ENCODE peak calls at places on chromosomes 5 and 9, in ten cellular contexts. One of them, this sample, is unnamed.

GRCh38 chr5:140342287-140342686 is 4.1 kb downstream of the HBEGF start:
- DNase-seq in fibroblast of pulmonary artery: no peak
- DNase-seq in upper lobe of right lung: no peak
- DNase-seq in GM12865: peak; percentile 76
- DNase-seq in H9: no peak
- DNase-seq in heart left ventricle: peak; percentile 45
- DNase-seq in adrenal gland: peak; percentile 55
- DNase-seq in transverse colon: no peak
- DNase-seq in body of pancreas: no peak
- DNase-seq in Calu3: no peak
- DNase-seq in this sample: no peak

GRCh38 chr5:38207343-38207742 is 51.0 kb upstream of the EGFLAM start:
- DNase-seq in fibroblast of pulmonary artery: no peak
- DNase-seq in upper lobe of right lung: no peak
- DNase-seq in GM12865: no peak
- DNase-seq in H9: peak; percentile 37
- DNase-seq in heart left ventricle: no peak
- DNase-seq in adrenal gland: no peak
- DNase-seq in transverse colon: no peak
- DNase-seq in body of pancreas: no peak
- DNase-seq in Calu3: no peak
- DNase-seq in this sample: no peak

GRCh38 chr9:38622083-38622674 is 1.8 kb upstream of the ANKRD18A start:
- DNase-seq in fibroblast of pulmonary artery: no peak
- DNase-seq in upper lobe of right lung: no peak
- DNase-seq in GM12865: no peak
- DNase-seq in H9: peak; percentile 53
- DNase-seq in heart left ventricle: no peak
- DNase-seq in adrenal gland: peak; percentile 22
- DNase-seq in transverse colon: peak; percentile 30
- DNase-seq in body of pancreas: peak; percentile 46
- DNase-seq in Calu3: peak; percentile 20
- DNase-seq in this sample: no peak

GRCh38 chr5:41707853-41708603 is 162.2 kb downstream of the OXCT1 start:
- DNase-seq in fibroblast of pulmonary artery: peak; percentile 82
- DNase-seq in upper lobe of right lung: no peak
- DNase-seq in GM12865: peak; percentile 54
- DNase-seq in H9: peak; percentile 55
- DNase-seq in heart left ventricle: no peak
- DNase-seq in adrenal gland: peak; percentile 5
- DNase-seq in transverse colon: no peak
- DNase-seq in body of pancreas: no peak
- DNase-seq in Calu3: no peak
- DNase-seq in this sample: no peak

GRCh38 chr5:140217299-140218026 is 42.5 kb downstream of the CYSTM1 start:
- DNase-seq in fibroblast of pulmonary artery: no peak
- DNase-seq in upper lobe of right lung: no peak
- DNase-seq in GM12865: no peak
- DNase-seq in H9: no peak
- DNase-seq in heart left ventricle: no peak
- DNase-seq in adrenal gland: no peak
- DNase-seq in transverse colon: no peak
- DNase-seq in body of pancreas: no peak
- DNase-seq in Calu3: no peak
- DNase-seq in this sample: no peak

GRCh38 chr9:107732781-107733529 is 243.4 kb upstream of the KLF4 start:
- DNase-seq in fibroblast of pulmonary artery: peak; percentile 81
- DNase-seq in upper lobe of right lung: no peak
- DNase-seq in GM12865: no peak
- DNase-seq in H9: no peak
- DNase-seq in heart left ventricle: peak; percentile 37
- DNase-seq in adrenal gland: peak; percentile 88
- DNase-seq in transverse colon: no peak
- DNase-seq in body of pancreas: peak; percentile 48
- DNase-seq in Calu3: no peak
- DNase-seq in this sample: no peak

GRCh38 chr9:37693265-37693664 is 42.5 kb downstream of the FRMPD1 start:
- DNase-seq in fibroblast of pulmonary artery: no peak
- DNase-seq in upper lobe of right lung: no peak
- DNase-seq in GM12865: no peak
- DNase-seq in H9: no peak
- DNase-seq in heart left ventricle: no peak
- DNase-seq in adrenal gland: no peak
- DNase-seq in transverse colon: no peak
- DNase-seq in body of pancreas: peak; percentile 47
- DNase-seq in Calu3: no peak
- DNase-seq in this sample: no peak

GRCh38 chr9:116250881-116251280 is 97.3 kb downstream of the PAPPA start:
- DNase-seq in fibroblast of pulmonary artery: no peak
- DNase-seq in upper lobe of right lung: no peak
- DNase-seq in GM12865: no peak
- DNase-seq in H9: no peak
- DNase-seq in heart left ventricle: no peak
- DNase-seq in adrenal gland: no peak
- DNase-seq in transverse colon: no peak
- DNase-seq in body of pancreas: no peak
- DNase-seq in Calu3: no peak
- DNase-seq in this sample: no peak

GRCh38 chr5:113264061-113264460 is 170.7 kb downstream of the TSSK1B start:
- DNase-seq in fibroblast of pulmonary artery: peak; percentile 88
- DNase-seq in upper lobe of right lung: no peak
- DNase-seq in GM12865: no peak
- DNase-seq in H9: no peak
- DNase-seq in heart left ventricle: no peak
- DNase-seq in adrenal gland: no peak
- DNase-seq in transverse colon: no peak
- DNase-seq in body of pancreas: no peak
- DNase-seq in Calu3: no peak
- DNase-seq in this sample: no peak

DNA sequence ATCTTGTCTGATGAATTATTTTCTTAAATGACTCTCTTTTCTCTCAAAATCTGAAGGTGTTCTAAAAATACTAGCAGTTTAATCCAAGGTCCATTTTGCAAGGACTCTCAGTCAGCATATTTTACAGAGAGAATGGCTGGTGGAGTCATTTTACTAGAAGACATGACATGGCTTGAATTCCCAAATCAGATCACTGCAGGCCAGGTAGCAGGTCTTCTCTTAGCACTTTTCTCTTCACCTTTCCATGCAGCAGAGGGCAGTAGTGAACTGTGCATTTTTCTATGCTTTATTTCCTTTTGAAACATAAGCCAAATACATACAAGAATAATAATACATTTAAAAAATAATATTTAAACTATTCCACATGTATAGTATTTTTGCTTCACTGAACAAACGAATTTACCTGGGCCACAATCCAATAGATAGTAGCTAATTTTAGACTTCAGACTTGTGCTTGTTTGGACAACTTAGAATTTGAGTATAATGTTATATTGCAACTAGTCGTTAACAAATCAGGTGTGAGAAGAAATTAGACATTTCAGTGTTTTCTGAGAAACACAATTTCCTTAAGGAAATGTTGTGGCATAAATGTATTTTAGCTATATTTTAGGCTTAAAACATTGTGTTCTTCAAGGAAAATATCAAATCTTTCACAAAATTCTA is 289.4 kb upstream of the DAB2 start:
- DNase-seq in fibroblast of pulmonary artery: peak; percentile 86
- DNase-seq in upper lobe of right lung: no peak
- DNase-seq in GM12865: peak; percentile 44
- DNase-seq in H9: peak; percentile 31
- DNase-seq in heart left ventricle: peak; percentile 14
- DNase-seq in adrenal gland: peak; percentile 32
- DNase-seq in transverse colon: peak; percentile 49
- DNase-seq in body of pancreas: peak; percentile 73
- DNase-seq in Calu3: peak; percentile 61
- DNase-seq in this sample: peak; percentile 69
- TF ChIP-seq CTCF in fibroblast of pulmonary artery: peak; percentile 85
- TF ChIP-seq CTCF in upper lobe of right lung: peak; percentile 70
- TF ChIP-seq CTCF in GM12865: peak; percentile 47
- TF ChIP-seq CTCF in H9: peak; percentile 82
- TF ChIP-seq CTCF in heart left ventricle: peak; percentile 36
- TF ChIP-seq CTCF in adrenal gland: peak; percentile 73
- TF ChIP-seq CTCF in transverse colon: peak; percentile 70
- TF ChIP-seq CTCF in body of pancreas: peak; percentile 69
- TF ChIP-seq CTCF in Calu3: peak; percentile 52
- TF ChIP-seq CTCF in this sample: peak; percentile 46

DNA sequence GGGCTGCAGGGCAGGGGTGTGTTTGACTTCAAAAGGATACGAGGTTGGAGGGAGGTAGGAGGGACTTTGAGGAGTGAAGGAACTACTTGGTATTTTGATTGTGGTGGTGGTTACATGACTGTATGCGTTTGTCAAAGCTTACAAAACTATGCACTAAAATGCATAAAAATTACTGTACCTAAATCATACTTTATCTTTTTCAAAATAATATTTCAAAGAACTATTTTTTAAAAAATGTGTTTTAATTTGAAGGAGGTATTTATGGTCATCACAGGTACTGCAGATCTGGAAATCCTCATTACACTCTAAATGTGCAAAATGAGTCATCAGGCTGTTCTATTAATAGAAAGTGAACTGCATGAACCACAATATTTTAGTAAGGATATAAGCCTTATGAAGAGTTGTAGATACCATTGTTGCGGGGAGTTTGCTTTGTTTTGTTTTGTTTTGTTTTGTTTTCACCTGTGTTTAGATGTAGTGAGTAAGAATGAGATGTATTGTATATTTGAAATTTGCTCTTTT is 116.9 kb downstream of the ARRDC3 start:
- DNase-seq in fibroblast of pulmonary artery: peak; percentile 61
- DNase-seq in upper lobe of right lung: no peak
- DNase-seq in GM12865: peak; percentile 49
- DNase-seq in H9: no peak
- DNase-seq in heart left ventricle: no peak
- DNase-seq in adrenal gland: no peak
- DNase-seq in transverse colon: no peak
- DNase-seq in body of pancreas: no peak
- DNase-seq in Calu3: no peak
- DNase-seq in this sample: no peak
- TF ChIP-seq CTCF in fibroblast of pulmonary artery: no peak
- TF ChIP-seq CTCF in upper lobe of right lung: no peak
- TF ChIP-seq CTCF in GM12865: no peak
- TF ChIP-seq CTCF in H9: no peak
- TF ChIP-seq CTCF in heart left ventricle: peak; percentile 13
- TF ChIP-seq CTCF in adrenal gland: peak; percentile 39
- TF ChIP-seq CTCF in transverse colon: peak; percentile 20
- TF ChIP-seq CTCF in body of pancreas: no peak
- TF ChIP-seq CTCF in Calu3: peak; percentile 3
- TF ChIP-seq CTCF in this sample: no peak

GRCh38 chr5:178234753-178235599 is 2.4 kb upstream of the PHYKPL start:
- DNase-seq in fibroblast of pulmonary artery: peak; percentile 66
- DNase-seq in upper lobe of right lung: peak; percentile 84
- DNase-seq in GM12865: peak; percentile 80
- DNase-seq in H9: peak; percentile 85
- DNase-seq in heart left ventricle: peak; percentile 71
- DNase-seq in adrenal gland: peak; percentile 84
- DNase-seq in transverse colon: peak; percentile 84
- DNase-seq in body of pancreas: peak; percentile 71
- DNase-seq in Calu3: peak; percentile 82
- DNase-seq in this sample: peak; percentile 81

GRCh38 chr5:178234121-178234752 is 1.6 kb upstream of the PHYKPL start:
- DNase-seq in fibroblast of pulmonary artery: no peak
- DNase-seq in upper lobe of right lung: no peak
- DNase-seq in GM12865: no peak
- DNase-seq in H9: no peak
- DNase-seq in heart left ventricle: no peak
- DNase-seq in adrenal gland: no peak
- DNase-seq in transverse colon: no peak
- DNase-seq in body of pancreas: no peak
- DNase-seq in Calu3: no peak
- DNase-seq in this sample: no peak

GRCh38 chr5:178236685-178237084 is 4.1 kb upstream of the PHYKPL start:
- DNase-seq in fibroblast of pulmonary artery: no peak
- DNase-seq in upper lobe of right lung: peak; percentile 79
- DNase-seq in GM12865: no peak
- DNase-seq in H9: no peak
- DNase-seq in heart left ventricle: peak; percentile 75
- DNase-seq in adrenal gland: peak; percentile 54
- DNase-seq in transverse colon: no peak
- DNase-seq in body of pancreas: peak; percentile 55
- DNase-seq in Calu3: no peak
- DNase-seq in this sample: no peak

GRCh38 chr5:178236126-178236525 is 3.5 kb upstream of the PHYKPL start:
- DNase-seq in fibroblast of pulmonary artery: no peak
- DNase-seq in upper lobe of right lung: no peak
- DNase-seq in GM12865: no peak
- DNase-seq in H9: no peak
- DNase-seq in heart left ventricle: no peak
- DNase-seq in adrenal gland: no peak
- DNase-seq in transverse colon: no peak
- DNase-seq in body of pancreas: no peak
- DNase-seq in Calu3: no peak
- DNase-seq in this sample: no peak

DNA sequence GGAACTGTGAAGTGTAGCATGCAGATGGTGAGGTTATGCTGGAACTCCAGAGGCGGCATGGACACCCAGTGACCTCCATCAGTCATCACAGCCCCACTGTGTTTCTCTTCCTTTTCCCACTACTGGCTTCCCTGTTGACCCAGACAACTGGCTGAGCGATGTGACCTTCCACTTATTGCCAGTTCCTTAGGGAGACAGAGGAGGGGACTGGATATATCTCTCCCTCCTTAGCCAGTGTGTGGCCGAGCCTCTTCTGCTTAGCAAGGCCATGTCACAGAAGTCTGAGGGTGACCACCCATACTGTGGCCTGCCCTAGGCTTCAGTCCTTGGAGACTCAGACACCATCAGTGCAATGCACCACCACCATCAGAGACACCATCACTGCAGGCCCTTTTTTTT is 3.0 kb upstream of the PHYKPL start:
- DNase-seq in fibroblast of pulmonary artery: no peak
- DNase-seq in upper lobe of right lung: no peak
- DNase-seq in GM12865: no peak
- DNase-seq in H9: no peak
- DNase-seq in heart left ventricle: no peak
- DNase-seq in adrenal gland: no peak
- DNase-seq in transverse colon: no peak
- DNase-seq in body of pancreas: no peak
- DNase-seq in Calu3: no peak
- DNase-seq in this sample: no peak
- TF ChIP-seq CTCF in fibroblast of pulmonary artery: no peak
- TF ChIP-seq CTCF in upper lobe of right lung: no peak
- TF ChIP-seq CTCF in GM12865: no peak
- TF ChIP-seq CTCF in H9: no peak
- TF ChIP-seq CTCF in heart left ventricle: no peak
- TF ChIP-seq CTCF in adrenal gland: no peak
- TF ChIP-seq CTCF in transverse colon: no peak
- TF ChIP-seq CTCF in body of pancreas: no peak
- TF ChIP-seq CTCF in Calu3: no peak
- TF ChIP-seq CTCF in this sample: no peak

DNA sequence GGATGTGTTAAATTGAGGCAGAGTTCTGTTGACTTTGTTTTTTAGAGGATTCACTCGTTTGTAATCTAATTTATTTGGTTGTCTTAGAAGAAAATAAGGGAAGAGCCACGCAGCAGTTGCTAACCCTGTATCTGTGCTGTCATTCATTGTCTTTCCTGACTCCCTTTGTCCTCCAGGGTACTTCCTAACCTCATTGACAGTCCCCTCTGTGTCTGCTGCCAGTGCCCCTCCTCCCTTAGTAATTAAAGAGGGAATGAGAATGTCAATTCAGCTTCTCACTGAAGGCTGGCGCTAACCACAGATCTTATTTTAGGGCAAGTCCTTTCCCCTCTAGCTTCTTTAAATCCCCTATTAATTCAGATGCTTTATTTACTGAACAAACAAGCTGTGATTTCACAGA is 84.0 kb downstream of the MAST4 start:
- DNase-seq in fibroblast of pulmonary artery: no peak
- DNase-seq in upper lobe of right lung: no peak
- DNase-seq in GM12865: no peak
- DNase-seq in H9: no peak
- DNase-seq in heart left ventricle: no peak
- DNase-seq in adrenal gland: no peak
- DNase-seq in transverse colon: no peak
- DNase-seq in body of pancreas: no peak
- DNase-seq in Calu3: no peak
- DNase-seq in this sample: no peak
- TF ChIP-seq CTCF in fibroblast of pulmonary artery: no peak
- TF ChIP-seq CTCF in upper lobe of right lung: no peak
- TF ChIP-seq CTCF in GM12865: no peak
- TF ChIP-seq CTCF in H9: no peak
- TF ChIP-seq CTCF in heart left ventricle: no peak
- TF ChIP-seq CTCF in adrenal gland: no peak
- TF ChIP-seq CTCF in transverse colon: no peak
- TF ChIP-seq CTCF in body of pancreas: no peak
- TF ChIP-seq CTCF in Calu3: no peak
- TF ChIP-seq CTCF in this sample: no peak